ENCODE peak calls at places on chromosomes 2 and 18, in six cellular contexts. Z is spleen, F is heart right ventricle, X is lung, L is PC-9, J is prostate gland. U is an unnamed sample.

GRCh38 chr2:196441527-196441926 is 198.0 kb upstream of the CCDC150 start:
- DNase-seq in J (no peak), Z (no peak), F (no peak), L (no peak), X (no peak), U (no peak)

GRCh38 chr2:162586311-162586710 is 242.4 kb downstream of the GCA start:
- DNase-seq in Z (no peak), J (no peak), L (no peak), X (no peak), F (no peak), U (no peak)

GRCh38 chr18:47118986-47119385 is 31.3 kb downstream of the HDHD2 start:
- DNase-seq in X (no peak), Z (no peak), J (no peak), L (no peak), F (no peak), U (no peak)

GRCh38 chr2:42949125-42949524 is 156.7 kb upstream of the HAAO start:
- DNase-seq in F (no peak), J (no peak), X (no peak), Z (peak), L (no peak), U (no peak)

GRCh38 chr2:209473930-209474419 is 50.1 kb downstream of the MAP2 start:
- DNase-seq in F (no peak), J (no peak), X (peak), Z (no peak), L (peak), U (no peak)

GRCh38 chr2:144747571-144747970 is 227.7 kb upstream of the ZEB2 start:
- DNase-seq in F (no peak), L (no peak), Z (no peak), X (no peak), J (no peak), U (no peak)

GRCh38 chr2:190948671-190949070 is 65.3 kb downstream of the STAT1 start:
- DNase-seq in J (no peak), X (no peak), F (no peak), Z (no peak), L (peak), U (no peak)

GRCh38 chr2:230974096-230974913 is 21.6 kb upstream of the SPATA3 start:
- DNase-seq in F (no peak), L (no peak), X (no peak), Z (no peak), J (no peak), U (peak)

GRCh38 chr2:138652378-138652777 is 127.8 kb downstream of the NXPH2 start:
- DNase-seq in Z (no peak), X (no peak), L (no peak), F (no peak), J (no peak), U (no peak)

GRCh38 chr2:109348645-109349554 is 219.9 kb downstream of the SH3RF3 start:
- DNase-seq in X (no peak), J (no peak), Z (no peak), F (no peak), L (no peak), U (peak)

GRCh38 chr2:143730155-143730949 is 601.1 kb downstream of the ARHGAP15 start:
- DNase-seq in L (peak), Z (no peak), F (no peak), X (no peak), J (no peak), U (no peak)

GRCh38 chr18:72847134-72847533 is 20.7 kb downstream of the NETO1 start:
- DNase-seq in L (no peak), J (no peak), F (peak), Z (no peak), X (no peak), U (no peak)

GRCh38 chr2:1965726-1966125 is 221.4 kb upstream of the PXDN start:
- DNase-seq in F (no peak), J (no peak), Z (no peak), L (no peak), X (no peak), U (no peak)

GRCh38 chr2:142037051-142037450 is 93.8 kb downstream of the LRP1B start:
- DNase-seq in Z (no peak), X (no peak), F (no peak), L (no peak), J (no peak), U (no peak)

GRCh38 chr2:240458044-240458899 is 22.8 kb downstream of the GPC1 start:
- DNase-seq in Z (peak), F (no peak), X (no peak), J (no peak), L (peak), U (no peak)

GRCh38 chr2:233455491-233455890 is 101.2 kb downstream of the DGKD start:
- DNase-seq in F (no peak), Z (peak), J (no peak), L (no peak), X (no peak), U (no peak)

GRCh38 chr18:34707670-34708069 is 2.4 kb upstream of the DTNA start:
- DNase-seq in Z (no peak), F (peak), X (peak), L (peak), J (no peak), U (no peak)

GRCh38 chr2:196851068-196851467 is 41.9 kb upstream of the C2orf66 start:
- DNase-seq in L (no peak), Z (no peak), X (no peak), F (no peak), J (no peak), U (no peak)

GRCh38 chr2:237695201-237695780 is 67.9 kb downstream of the LRRFIP1 start:
- DNase-seq in X (no peak), J (no peak), Z (no peak), L (peak), F (no peak), U (no peak)

GRCh38 chr2:74128206-74128605 is 19.5 kb downstream of the BOLA3 start:
- DNase-seq in Z (no peak), X (no peak), F (no peak), L (no peak), J (no peak), U (no peak)

GRCh38 chr2:47664817-47665216 is 118.1 kb upstream of the MSH6 start:
- DNase-seq in F (no peak), X (no peak), Z (no peak), J (no peak), L (no peak), U (no peak)

GRCh38 chr2:71716697-71717624 is 263.6 kb downstream of the DYSF start:
- DNase-seq in Z (peak), X (peak), F (peak), J (peak), L (peak), U (no peak)

GRCh38 chr18:22169011-22169888 is at the start of gene GATA6:
- DNase-seq in F (peak), J (peak), L (peak), X (peak), Z (peak), U (peak)

GRCh38 chr2:153819501-153819900 is 52.2 kb upstream of the GALNT13 start:
- DNase-seq in X (no peak), L (no peak), F (no peak), J (no peak), Z (no peak), U (no peak)

GRCh38 chr2:157662401-157662800 is 33.7 kb upstream of the ACVR1C start:
- DNase-seq in F (no peak), Z (no peak), L (no peak), J (no peak), X (no peak), U (no peak)

GRCh38 chr18:65753520-65753919 is 2.7 kb downstream of the CDH7 start:
- DNase-seq in Z (no peak), L (no peak), F (no peak), J (peak), X (no peak), U (no peak)

GRCh38 chr18:42792731-42793130 is 322.8 kb downstream of the RIT2 start:
- DNase-seq in Z (no peak), F (no peak), L (no peak), J (no peak), X (no peak), U (no peak)

GRCh38 chr2:40256649-40257048 is 195.2 kb downstream of the SLC8A1 start:
- DNase-seq in Z (no peak), L (no peak), X (no peak), F (no peak), J (no peak), U (no peak)

GRCh38 chr2:9639000-9639602 is 8.3 kb upstream of the YWHAQ start:
- DNase-seq in Z (no peak), L (no peak), X (no peak), J (no peak), F (no peak), U (no peak)
- H3K27ac ChIP-seq in Z (no peak), L (no peak), X (peak), J (no peak), F (peak), U (no peak)

GRCh38 chr2:216649573-216649972 is 16.4 kb downstream of the IGFBP2 start:
- DNase-seq in Z (peak), F (no peak), J (no peak), X (no peak), L (no peak), U (no peak)
- H3K27ac ChIP-seq in Z (no peak), F (no peak), J (no peak), X (no peak), L (no peak), U (no peak)

GRCh38 chr2:20625491-20625919 is 25.4 kb downstream of the HS1BP3 start:
- DNase-seq in X (no peak), F (no peak), J (peak), L (no peak), Z (peak), U (no peak)
- H3K27ac ChIP-seq in X (peak), F (peak), J (peak), L (no peak), Z (no peak), U (no peak)

GRCh38 chr2:60938301-60938700 is 56.9 kb downstream of the REL start:
- DNase-seq in Z (no peak), L (no peak), F (no peak), X (no peak), J (no peak), U (no peak)

GRCh38 chr2:60939622-60940021 is 58.2 kb downstream of the REL start:
- DNase-seq in J (no peak), L (no peak), X (no peak), Z (no peak), F (no peak), U (no peak)

GRCh38 chr2:60932954-60933353 is 51.6 kb downstream of the REL start:
- DNase-seq in F (no peak), J (no peak), Z (no peak), X (no peak), L (no peak), U (no peak)

GRCh38 chr2:60936757-60937156 is 55.4 kb downstream of the REL start:
- DNase-seq in F (no peak), X (no peak), J (no peak), L (no peak), Z (no peak), U (no peak)

DNA sequence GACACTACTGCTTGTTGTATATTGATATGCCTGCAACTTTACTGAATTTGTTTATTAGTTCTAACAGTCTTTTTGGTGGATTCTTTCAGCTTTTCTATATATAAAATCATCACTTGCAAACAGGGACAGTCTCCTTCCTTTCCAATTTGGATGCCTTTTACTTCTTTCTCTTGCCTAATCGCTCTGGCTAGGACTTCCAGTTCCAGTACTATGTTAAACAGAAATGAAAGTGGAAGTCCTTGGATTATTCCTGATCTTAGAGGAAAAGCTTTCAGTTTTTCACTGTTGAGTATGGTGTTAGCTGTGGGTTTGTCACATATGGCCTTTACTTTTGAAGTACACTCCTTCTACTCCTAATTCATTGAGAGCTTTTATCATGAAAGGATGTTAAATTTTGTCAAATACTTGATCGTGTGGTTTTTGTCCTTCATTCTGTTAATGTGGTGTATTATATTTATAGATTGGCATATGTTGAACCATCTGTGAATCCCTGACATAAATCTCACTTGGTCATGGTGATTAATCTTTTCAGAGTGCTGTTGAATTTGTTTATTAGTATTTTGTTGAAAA is 52.9 kb downstream of the REL start:
- DNase-seq in J (no peak), X (no peak), Z (no peak), L (no peak), F (no peak), U (no peak)
- H3K27ac ChIP-seq in J (no peak), X (no peak), Z (peak), L (no peak), F (no peak), U (no peak)

DNA sequence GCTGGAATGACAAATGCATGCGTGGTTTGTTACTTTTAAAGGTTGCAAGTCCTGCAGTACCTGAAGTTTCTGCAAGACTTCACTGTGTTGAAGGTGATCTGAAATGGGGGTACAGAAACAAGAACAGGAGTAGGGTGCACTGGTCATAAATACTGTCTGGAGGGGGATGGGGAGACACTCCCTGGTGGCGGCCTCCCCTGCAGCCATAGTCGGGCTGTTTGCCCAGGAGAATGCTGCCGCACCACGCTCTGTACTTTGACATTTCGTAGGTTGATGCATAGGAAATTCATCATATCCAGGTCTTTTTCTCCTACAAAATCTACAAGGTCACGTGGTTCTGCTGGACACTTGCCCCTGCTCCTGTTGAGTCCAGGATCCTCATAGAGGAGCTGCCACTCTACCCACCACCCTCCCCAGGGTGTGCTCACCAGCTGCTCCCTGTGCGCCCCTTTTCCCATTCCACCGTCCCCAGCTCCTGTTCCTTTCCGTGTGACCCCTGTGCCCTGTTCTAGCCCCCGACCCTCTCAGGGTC is 103.8 kb downstream of the RNF144A start:
- DNase-seq in F (no peak), Z (no peak), J (no peak), X (no peak), L (no peak), U (no peak)
- H3K27ac ChIP-seq in F (peak), Z (peak), J (no peak), X (no peak), L (no peak), U (no peak)

GRCh38 chr2:68368657-68369339 is 3.7 kb downstream of the PLEK start:
- DNase-seq in X (no peak), L (no peak), Z (no peak), J (no peak), F (no peak), U (no peak)
- H3K27ac ChIP-seq in X (no peak), L (no peak), Z (peak), J (no peak), F (no peak), U (no peak)

GRCh38 chr2:161427413-161428239 is 11.5 kb downstream of the TBR1 start:
- DNase-seq in Z (no peak), X (no peak), F (no peak), J (no peak), L (no peak), U (no peak)
- H3K27ac ChIP-seq in Z (no peak), X (no peak), F (no peak), J (no peak), L (no peak), U (no peak)

GRCh38 chr2:84918430-84918829 is 13.0 kb downstream of the TMSB10 start:
- DNase-seq in X (no peak), F (no peak), Z (no peak), L (no peak), J (no peak), U (no peak)
- H3K27ac ChIP-seq in X (no peak), F (no peak), Z (peak), L (no peak), J (no peak), U (no peak)

U was measured in CD4-positive, alpha-beta T cell.